ENCODE peak calls at places on chromosomes 11 and 22, in seven cellular contexts. Q, B, I, Z, C, M and L are unnamed samples. For H3K9me3 and H3K27me3, the result is how much of the 10 kb centered on the place peaks cover.

GRCh38 chr11:23112987-23113886 is 253.0 kb upstream of the CCDC179 start:
- DNase-seq in Z (no peak), M (peak), I (peak), C (peak), Q (no peak), B (peak), L (no peak)

GRCh38 chr11:19577849-19578619 is 134.6 kb upstream of the NAV2 start:
- DNase-seq in M (peak), Z (peak), C (no peak), B (no peak), I (no peak), Q (no peak), L (peak)

GRCh38 chr22:43862074-43862881 is at the start of gene SULT4A1:
- DNase-seq in C (no peak), M (peak), I (peak), B (peak), Z (peak), Q (no peak), L (no peak)

GRCh38 chr11:109275931-109276330 is 146.1 kb upstream of the C11orf87 start:
- DNase-seq in B (no peak), M (no peak), I (no peak), Q (no peak), Z (no peak), C (no peak), L (no peak)

GRCh38 chr11:47376543-47377371 is 1.6 kb downstream of the SPI1 start:
- DNase-seq in B (peak), I (no peak), M (no peak), Q (no peak), Z (no peak), C (no peak), L (no peak)

GRCh38 chr11:27161071-27161470 is 120.5 kb downstream of the BBOX1 start:
- DNase-seq in B (no peak), Q (no peak), Z (no peak), C (no peak), I (peak), M (no peak), L (no peak)

GRCh38 chr22:43570531-43571144 is 158.8 kb downstream of the MPPED1 start:
- DNase-seq in M (peak), B (no peak), Z (no peak), I (no peak), Q (no peak), C (no peak), L (no peak)

GRCh38 chr22:44211946-44212930 is 31.5 kb downstream of the PARVG start:
- DNase-seq in Z (peak), M (peak), I (no peak), B (peak), C (no peak), Q (no peak), L (no peak)

GRCh38 chr22:40156001-40156516 is 21.7 kb upstream of the TNRC6B start:
- DNase-seq in Q (no peak), Z (no peak), M (peak), I (peak), C (peak), B (peak), L (no peak)

GRCh38 chr11:120629407-120629806 is 117.9 kb downstream of the GRIK4 start:
- DNase-seq in Q (no peak), I (no peak), M (no peak), C (no peak), B (no peak), Z (no peak), L (no peak)

GRCh38 chr11:132024587-132025295 is 654.3 kb downstream of the NTM start:
- DNase-seq in Q (no peak), Z (no peak), M (no peak), I (peak), B (no peak), C (no peak), L (no peak)

GRCh38 chr22:36332623-36333331 is 55.0 kb downstream of the MYH9 start:
- DNase-seq in B (peak), Q (peak), M (peak), I (peak), C (peak), Z (no peak), L (no peak)

GRCh38 chr22:38569181-38569971 is 607 bp downstream of the DMC1 start:
- DNase-seq in M (no peak), Q (no peak), B (peak), C (no peak), I (no peak), Z (peak), L (peak)

GRCh38 chr11:65180877-65181568 is 705 bp upstream of the CAPN1 start:
- DNase-seq in Z (peak), C (peak), Q (peak), B (peak), M (peak), I (peak), L (peak)

GRCh38 chr22:30290679-30291333 is 1.5 kb upstream of the CASTOR1 start:
- DNase-seq in Q (no peak), I (peak), B (no peak), C (peak), Z (peak), M (peak), L (peak)

GRCh38 chr22:22939537-22940368 is 52.1 kb downstream of the IGLL5 start:
- DNase-seq in B (no peak), I (no peak), Z (no peak), C (no peak), Q (no peak), M (no peak), L (no peak)

GRCh38 chr11:18046116-18046777 is at the start of gene TPH1:
- DNase-seq in Q (no peak), Z (peak), C (peak), I (peak), M (peak), B (peak), L (peak)

GRCh38 chr11:8063319-8063718 is 17.7 kb upstream of the TUB start:
- DNase-seq in M (no peak), I (no peak), B (no peak), Z (no peak), Q (no peak), C (peak), L (peak)

GRCh38 chr22:23034621-23035556 is 35.4 kb upstream of the GNAZ start:
- DNase-seq in C (no peak), Z (no peak), M (no peak), I (no peak), Q (no peak), B (peak), L (no peak)

GRCh38 chr22:49994361-49995058 is 18.1 kb downstream of the IL17REL start:
- DNase-seq in C (peak), Q (no peak), I (no peak), M (no peak), B (no peak), Z (no peak), L (no peak)

GRCh38 chr22:18058770-18059169 is 19.0 kb upstream of the PEX26 start:
- DNase-seq in M (no peak), Z (no peak), I (no peak), B (no peak), Q (no peak), C (no peak), L (no peak)

GRCh38 chr11:8285796-8286195 is 22.1 kb upstream of the LMO1 start:
- DNase-seq in Q (no peak), Z (no peak), I (no peak), C (no peak), B (no peak), M (no peak), L (no peak)

GRCh38 chr11:1568451-1568911 is 3.6 kb downstream of the DUSP8 start:
- DNase-seq in Q (peak), M (no peak), B (no peak), Z (peak), I (no peak), C (no peak), L (no peak)

GRCh38 chr11:18844753-18845367 is 53.3 kb upstream of the PTPN5 start:
- DNase-seq in Z (no peak), B (peak), I (peak), C (no peak), Q (no peak), M (peak), L (no peak)

GRCh38 chr11:106326087-106326486 is 248.6 kb downstream of the AASDHPPT start:
- DNase-seq in Z (no peak), M (no peak), I (no peak), Q (no peak), C (no peak), B (no peak), L (no peak)
- H3K9me3 ChIP-seq in Z (under half), M (under half), I (under half), Q (under half), C (under half), B (under half), L (under half)

GRCh38 chr11:34050536-34050935 is 995 bp upstream of the CAPRIN1 start:
- DNase-seq in B (no peak), C (no peak), I (no peak), Z (no peak), M (no peak), Q (no peak), L (no peak)
- H3K4me3 ChIP-seq in B (peak), C (peak), I (peak), Z (peak), M (peak), Q (peak), L (peak)

DNA sequence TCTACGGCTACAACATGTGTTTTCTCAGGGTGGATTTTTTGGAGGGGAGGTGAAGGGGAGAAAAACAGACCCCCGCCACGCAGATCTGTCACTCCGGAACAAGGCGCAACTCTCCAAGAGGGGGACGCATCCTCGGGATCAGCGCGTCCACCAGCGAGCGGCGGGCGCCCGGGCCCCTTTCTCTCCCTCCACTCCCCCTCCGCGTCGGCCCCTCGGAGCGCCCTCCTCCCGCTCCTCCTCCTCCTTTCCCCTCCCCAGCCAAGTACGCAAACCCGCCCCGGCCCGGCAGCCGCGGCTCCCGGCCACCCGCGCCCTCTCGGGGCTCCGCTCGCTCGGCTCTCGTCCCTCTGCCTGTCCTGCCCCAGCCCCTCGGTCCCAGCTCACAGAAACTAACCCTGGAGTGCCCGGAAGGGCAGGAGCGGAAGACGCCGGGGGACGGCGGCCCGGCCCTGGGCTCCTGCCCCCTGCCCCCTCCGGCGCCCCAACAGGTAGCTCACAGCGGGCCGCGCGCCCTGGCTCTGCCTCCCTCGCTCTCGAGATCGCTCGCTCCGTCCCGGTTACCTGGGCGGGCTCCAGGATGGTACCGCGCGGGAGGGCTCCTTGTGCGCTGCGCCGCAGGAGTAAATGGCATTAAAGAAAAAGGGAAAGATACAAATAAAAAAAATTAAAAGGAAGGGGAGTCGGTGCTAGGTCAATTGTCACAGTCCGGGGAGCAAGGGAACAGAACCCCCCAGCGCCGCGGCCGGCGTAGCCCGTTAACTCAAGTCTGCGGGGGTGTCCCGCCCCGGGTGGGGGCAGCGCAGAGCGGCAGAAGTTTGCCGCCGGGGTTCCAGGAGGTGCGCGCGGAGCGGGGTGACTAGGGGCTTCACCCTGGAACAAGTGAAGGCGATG is 131.4 kb upstream of the C11orf58 start:
- DNase-seq in Q (no peak), M (peak), B (peak), Z (peak), I (peak), C (peak), L (no peak)
- H3K27me3 ChIP-seq in Q (under half), M (half or more), B (under half), Z (under half), I (under half), C (half or more), L (under half)

GRCh38 chr22:47394504-47395440 is 632.3 kb downstream of the TBC1D22A start:
- DNase-seq in M (no peak), Q (no peak), C (no peak), I (no peak), Z (no peak), B (no peak), L (no peak)

GRCh38 chr22:47392054-47392347 is 629.6 kb downstream of the TBC1D22A start:
- DNase-seq in I (no peak), B (no peak), C (no peak), Q (no peak), M (no peak), Z (no peak), L (no peak)

GRCh38 chr22:47393191-47393590 is 630.7 kb downstream of the TBC1D22A start:
- DNase-seq in C (no peak), B (no peak), I (no peak), Q (no peak), Z (no peak), M (no peak), L (no peak)

GRCh38 chr22:47391169-47392053 is 629.0 kb downstream of the TBC1D22A start:
- DNase-seq in M (no peak), Q (no peak), I (no peak), B (no peak), C (no peak), Z (no peak), L (no peak)

DNA sequence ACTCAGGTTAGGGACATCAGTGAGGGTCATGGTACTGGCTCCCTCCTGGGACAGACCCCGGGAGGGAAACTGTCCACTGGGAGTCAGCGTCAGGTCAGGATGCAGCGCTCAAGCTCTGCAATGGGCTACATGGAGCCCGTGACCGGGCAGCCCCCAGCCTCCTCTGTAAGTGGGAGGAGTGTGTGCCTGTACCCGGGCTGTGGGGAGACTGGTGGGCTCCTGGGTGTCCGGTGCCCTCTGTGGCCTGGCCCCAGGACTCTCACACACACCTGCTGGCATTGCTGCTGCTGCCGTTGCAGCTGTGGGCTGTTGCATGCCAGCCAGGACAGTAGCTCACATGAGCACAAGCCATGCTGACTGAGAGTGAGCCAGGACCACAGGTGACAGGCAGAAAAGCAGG is 630.3 kb downstream of the TBC1D22A start:
- DNase-seq in Z (no peak), B (no peak), Q (no peak), C (no peak), M (no peak), I (no peak), L (no peak)
- H3K9me3 ChIP-seq in Z (under half), B (under half), Q (under half), C (under half), M (under half), I (half or more), L (under half)

GRCh38 chr11:128662960-128663359 is 30.9 kb upstream of the FLI1 start:
- DNase-seq in M (no peak), Z (no peak), Q (no peak), C (no peak), I (no peak), B (no peak), L (no peak)
- H3K4me3 ChIP-seq in M (no peak), Z (no peak), Q (no peak), C (no peak), I (no peak), B (no peak), L (no peak)

DNA sequence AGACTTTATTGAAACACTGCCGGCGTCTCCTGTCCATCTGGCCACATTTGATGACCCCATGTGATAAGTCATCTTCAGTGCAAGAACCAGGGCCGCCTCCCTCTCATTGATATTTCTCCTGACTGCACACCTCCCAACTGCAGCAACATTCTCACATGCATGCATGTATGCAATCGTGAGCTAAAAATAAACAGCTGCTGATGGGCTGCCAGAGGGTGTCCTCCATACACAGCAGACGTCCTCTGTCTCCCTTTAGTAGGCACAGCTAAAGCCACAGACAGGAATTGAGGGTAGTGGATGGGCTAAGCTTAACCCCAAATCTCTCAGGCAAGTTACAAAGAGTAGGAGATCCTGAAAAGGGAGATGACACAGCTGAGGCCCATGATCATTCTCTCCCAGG is 106.7 kb upstream of the HSD17B12 start:
- DNase-seq in M (no peak), I (no peak), C (no peak), Z (no peak), Q (no peak), B (no peak), L (no peak)
- H3K27me3 ChIP-seq in M (half or more), I (under half), C (half or more), Z (under half), Q (under half), B (under half), L (under half)

GRCh38 chr22:48753752-48754517 is 1073.7 kb downstream of the BRD1 start:
- DNase-seq in I (no peak), Z (no peak), M (no peak), C (peak), B (no peak), Q (no peak), L (no peak)
- H3K9me3 ChIP-seq in I (half or more), Z (under half), M (under half), C (under half), B (under half), Q (under half), L (under half)

DNA sequence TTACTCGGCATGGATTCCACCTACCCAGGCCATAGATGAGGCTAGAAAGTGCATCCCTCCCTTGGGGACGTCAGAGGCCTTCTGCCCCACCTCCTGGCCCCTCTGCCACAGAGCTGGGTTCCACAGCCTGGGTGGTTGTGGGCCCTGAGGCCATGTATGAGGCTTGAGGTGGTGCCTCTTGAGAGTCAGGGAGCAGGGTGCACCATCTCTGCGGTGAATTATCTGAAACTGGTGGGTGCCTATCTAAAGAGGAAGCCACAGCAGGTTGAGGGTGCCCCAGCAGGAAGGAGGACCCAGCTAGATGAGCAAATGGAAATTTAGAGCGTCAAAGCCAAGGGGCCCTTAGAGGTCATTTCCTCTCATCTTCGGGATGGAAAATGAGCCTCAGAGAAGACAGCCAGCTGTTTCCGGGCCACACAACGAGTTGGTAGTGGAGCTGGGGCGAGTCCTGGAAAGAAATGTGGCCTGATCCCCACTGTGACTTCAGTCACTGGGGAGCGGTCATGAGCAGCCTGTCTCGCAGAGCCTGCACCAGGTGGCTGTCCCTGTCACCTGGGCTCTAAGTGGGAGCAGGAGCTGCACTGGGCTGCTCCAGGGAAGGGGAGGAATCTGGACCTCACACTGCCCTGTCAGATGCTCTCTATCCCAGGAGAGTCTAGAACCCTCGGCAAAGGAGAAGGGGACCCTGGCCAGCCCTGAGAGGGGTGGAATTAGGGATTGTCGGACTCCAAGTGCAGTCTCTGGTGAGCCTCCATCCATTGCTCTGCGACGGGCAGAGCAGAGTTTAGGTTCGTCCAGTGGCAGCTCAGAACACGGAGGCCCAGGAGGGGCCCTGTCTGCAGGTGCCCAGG is 7.3 kb downstream of the ADORA2A start:
- DNase-seq in B (no peak), M (no peak), I (no peak), C (peak), Z (no peak), Q (peak), L (no peak)
- H3K4me3 ChIP-seq in B (no peak), M (no peak), I (no peak), C (no peak), Z (no peak), Q (peak), L (no peak)